ENCODE peak calls at places on chromosomes 3 and 15, in nine cellular contexts. N is posterior cingulate gyrus, F is mesendoderm, S is AG08395, G is HT-29, V is right cardiac atrium, I is cardiac muscle cell, U is HCEC 1CT, O is heart right ventricle. D is an unnamed sample.

GRCh38 chr3:169764164-169764452 is 752 bp downstream of the TERC start:
- DNase-seq in G (no peak), U (peak; percentile 68), N (no peak), V (no peak), O (no peak), F (no peak), S (peak; percentile 47), I (no peak), D (no peak)

GRCh38 chr15:60155661-60156060 is 151.6 kb downstream of the FOXB1 start:
- DNase-seq in G (no peak), N (no peak), V (no peak), U (peak; percentile 41), F (no peak), O (no peak), I (no peak), S (peak; percentile 52), D (no peak)

GRCh38 chr15:78033864-78034263 is 43.6 kb downstream of the TBC1D2B start:
- DNase-seq in S (no peak), O (no peak), F (no peak), V (no peak), I (no peak), G (no peak), U (no peak), N (no peak), D (no peak)

GRCh38 chr15:40911139-40911538 is 16.9 kb downstream of the VPS18 start:
- DNase-seq in V (peak; percentile 7), I (no peak), N (no peak), G (no peak), F (peak; percentile 96), O (no peak), U (no peak), S (no peak), D (no peak)

GRCh38 chr3:34207826-34208225 is 409.4 kb downstream of the PDCD6IP start:
- DNase-seq in I (no peak), G (no peak), F (no peak), O (no peak), U (no peak), V (no peak), S (no peak), N (no peak), D (no peak)

GRCh38 chr3:125644036-125645025 is 49.0 kb upstream of the OSBPL11 start:
- DNase-seq in F (no peak), V (peak; percentile 81), G (no peak), I (no peak), S (peak; percentile 55), O (peak; percentile 40), U (peak; percentile 56), N (no peak), D (no peak)

GRCh38 chr3:107938128-107938527 is 152.7 kb downstream of the CD47 start:
- DNase-seq in F (peak; percentile 68), S (peak; percentile 75), N (no peak), I (peak; percentile 54), O (peak; percentile 13), V (no peak), U (peak; percentile 24), G (peak; percentile 66), D (no peak)

GRCh38 chr15:26069204-26069603 is 206.1 kb upstream of the ATP10A start:
- DNase-seq in S (no peak), O (no peak), V (no peak), U (no peak), F (no peak), N (no peak), I (no peak), G (no peak), D (no peak)

GRCh38 chr3:122893754-122894668 is 99.1 kb downstream of the SLC49A4 start:
- DNase-seq in O (peak; percentile 30), V (no peak), S (peak; percentile 36), F (peak; percentile 53), U (no peak), G (no peak), I (peak; percentile 23), N (no peak), D (no peak)

GRCh38 chr3:129440648-129441190 is 695 bp downstream of the IFT122 start:
- DNase-seq in V (no peak), O (no peak), U (no peak), F (no peak), N (no peak), S (no peak), I (no peak), G (peak; percentile 52), D (peak; percentile 24)

GRCh38 chr3:133038731-133039398 is 674 bp downstream of the TMEM108 start:
- DNase-seq in V (no peak), O (peak; percentile 26), F (peak; percentile 69), S (peak; percentile 13), N (peak; percentile 88), I (peak; percentile 43), G (no peak), U (no peak), D (no peak)

GRCh38 chr3:99641984-99642383 is 3.6 kb downstream of the COL8A1 start:
- DNase-seq in U (no peak), V (no peak), O (no peak), I (no peak), F (peak; percentile 30), N (no peak), S (no peak), G (no peak), D (no peak)

GRCh38 chr3:184884359-184885017 is 72.5 kb downstream of the VPS8 start:
- DNase-seq in G (no peak), U (no peak), O (no peak), N (no peak), V (no peak), I (no peak), F (no peak), S (no peak), D (peak; percentile 6)

GRCh38 chr3:128875556-128876120 is 3.8 kb upstream of the ACAD9 start:
- DNase-seq in I (peak; percentile 55), S (peak; percentile 42), O (peak; percentile 33), F (peak; percentile 76), N (no peak), G (peak; percentile 66), V (no peak), U (peak; percentile 27), D (no peak)

GRCh38 chr15:25789616-25790002 is 73.5 kb downstream of the ATP10A start:
- DNase-seq in G (no peak), U (peak; percentile 31), S (no peak), N (peak; percentile 53), F (no peak), I (no peak), V (no peak), O (no peak), D (no peak)

GRCh38 chr15:93029613-93030429 is 59.2 kb downstream of the RGMA start:
- DNase-seq in V (peak; percentile 67), F (no peak), I (no peak), O (no peak), G (peak; percentile 28), N (peak; percentile 75), U (no peak), S (peak; percentile 25), D (peak; percentile 17)